ENCODE peak calls at places on chromosomes 5 and 9, in eight cellular contexts. U is AG09319; I is kidney tubule cell; X is NCI-H1417; O is head of caudate nucleus; Q is neuronal stem cell; E is endothelial cell; Z is activated CD4-positive, CD25-positive, alpha-beta regulatory T cell treated with anti-CD3 and anti-CD28 coated beads, Interleukin-2, amount 50 U/mL, for 72 hours. Y is an unnamed sample.

GRCh38 chr5:115098041-115098702 is 71.5 kb downstream of the TRIM36 start:
- DNase-seq in Q (peak; percentile 24), X (peak; percentile 24), I (peak; percentile 56), O (peak; percentile 34), E (peak; percentile 30), U (peak; percentile 19), Z (no peak), Y (peak; percentile 23)

GRCh38 chr5:112532654-112533314 is 113.7 kb upstream of the EPB41L4A start:
- DNase-seq in Q (no peak), O (no peak), Z (no peak), X (no peak), U (no peak), E (no peak), I (no peak), Y (no peak)

GRCh38 chr9:1125741-1126140 is 75.6 kb downstream of the DMRT2 start:
- DNase-seq in U (no peak), O (no peak), X (no peak), Q (no peak), I (peak; percentile 66), Z (no peak), E (no peak), Y (no peak)

GRCh38 chr5:54785729-54786548 is 199.5 kb downstream of the ESM1 start:
- DNase-seq in I (peak; percentile 10), Q (no peak), Z (no peak), O (peak; percentile 24), X (no peak), U (no peak), E (no peak), Y (peak; percentile 26)

GRCh38 chr9:137372693-137373610 is 50.0 kb downstream of the EXD3 start:
- DNase-seq in Z (no peak), X (no peak), Q (no peak), E (no peak), O (no peak), U (no peak), I (peak; percentile 9), Y (no peak)

GRCh38 chr9:89872426-89872912 is 267.7 kb downstream of the GADD45G start:
- DNase-seq in E (no peak), I (no peak), U (no peak), Z (no peak), X (no peak), Q (no peak), O (no peak), Y (no peak)

GRCh38 chr5:89968870-89969472 is 440.6 kb downstream of the CETN3 start:
- DNase-seq in I (no peak), X (no peak), E (no peak), O (no peak), Z (no peak), U (no peak), Q (no peak), Y (no peak)

GRCh38 chr9:125405938-125406811 is 144.5 kb downstream of the GAPVD1 start:
- DNase-seq in X (no peak), U (no peak), Q (no peak), Z (no peak), I (peak; percentile 75), E (no peak), O (no peak), Y (no peak)

GRCh38 chr9:135690836-135691570 is 8.3 kb downstream of the SOHLH1 start:
- DNase-seq in E (no peak), Q (no peak), O (no peak), Z (no peak), U (no peak), X (no peak), I (no peak), Y (no peak)

GRCh38 chr9:131889437-131890244 is 149.8 kb upstream of the RAPGEF1 start:
- DNase-seq in Z (no peak), E (no peak), U (no peak), O (no peak), I (no peak), Q (no peak), X (no peak), Y (no peak)

GRCh38 chr5:171162602-171163001 is 146.4 kb upstream of the TLX3 start:
- DNase-seq in Z (no peak), X (peak; percentile 7), U (no peak), Q (peak; percentile 43), O (no peak), I (peak; percentile 26), E (peak; percentile 65), Y (peak; percentile 44)

GRCh38 chr5:169426674-169427250 is 125.8 kb upstream of the SLIT3 start:
- DNase-seq in E (no peak), X (no peak), I (no peak), Z (no peak), O (no peak), Q (no peak), U (no peak), Y (no peak)

GRCh38 chr9:136888454-136888853 is 2.1 kb downstream of the TRAF2 start:
- DNase-seq in U (no peak), Z (no peak), Q (no peak), I (no peak), X (no peak), E (no peak), O (no peak), Y (no peak)